ENCODE peak calls at places on chromosomes 4 and X, in ten cellular contexts. One of them, this sample, is unnamed.
A peak's percentile ranks its signal among the peaks of the same experiment; 100 is the strongest.

GRCh38 chrX:53093177-53093655 is 726 bp upstream of the KANTR start:
- DNase-seq in activated T-cell treated with anti-CD3 and anti-CD28 coated beads, Interleukin-2, amount 50 U/mL, for 48 hours: peak; percentile 83
- DNase-seq in mesothelial cell of epicardium: peak; percentile 45
- DNase-seq in T-helper 2 cell: peak; percentile 74
- DNase-seq in stimulated activated CD4-positive, alpha-beta T cell treated with anti-CD3 and anti-CD28 coated beads, Interleukin-15, amount 100 ng/mL, for 1 hour: peak; percentile 44
- DNase-seq in mucosa of gallbladder: peak; percentile 69
- DNase-seq in RKO: peak; percentile 88
- DNase-seq in HT1080: peak; percentile 81
- DNase-seq in fibroblast of mammary gland: peak; percentile 78
- DNase-seq in AG04450: no peak
- DNase-seq in this sample: no peak

GRCh38 chr4:150265806-150266205 is 187.6 kb downstream of the DCLK2 start:
- DNase-seq in RKO: no peak
- DNase-seq in mesothelial cell of epicardium: no peak
- DNase-seq in AG04450: no peak
- DNase-seq in HT1080: no peak
- DNase-seq in activated T-cell treated with anti-CD3 and anti-CD28 coated beads, Interleukin-2, amount 50 U/mL, for 48 hours: no peak
- DNase-seq in mucosa of gallbladder: no peak
- DNase-seq in stimulated activated CD4-positive, alpha-beta T cell treated with anti-CD3 and anti-CD28 coated beads, Interleukin-15, amount 100 ng/mL, for 1 hour: no peak
- DNase-seq in T-helper 2 cell: no peak
- DNase-seq in fibroblast of mammary gland: no peak
- DNase-seq in this sample: no peak

GRCh38 chr4:138835833-138836521 is 179.6 kb upstream of the NOCT start:
- DNase-seq in RKO: no peak
- DNase-seq in stimulated activated CD4-positive, alpha-beta T cell treated with anti-CD3 and anti-CD28 coated beads, Interleukin-15, amount 100 ng/mL, for 1 hour: no peak
- DNase-seq in mesothelial cell of epicardium: no peak
- DNase-seq in AG04450: no peak
- DNase-seq in activated T-cell treated with anti-CD3 and anti-CD28 coated beads, Interleukin-2, amount 50 U/mL, for 48 hours: no peak
- DNase-seq in fibroblast of mammary gland: peak; percentile 50
- DNase-seq in T-helper 2 cell: no peak
- DNase-seq in mucosa of gallbladder: peak; percentile 44
- DNase-seq in HT1080: peak; percentile 3
- DNase-seq in this sample: no peak

GRCh38 chr4:37628977-37629609 is 57.1 kb downstream of the RELL1 start:
- DNase-seq in RKO: peak; percentile 63
- DNase-seq in mucosa of gallbladder: peak; percentile 46
- DNase-seq in activated T-cell treated with anti-CD3 and anti-CD28 coated beads, Interleukin-2, amount 50 U/mL, for 48 hours: no peak
- DNase-seq in mesothelial cell of epicardium: no peak
- DNase-seq in AG04450: peak; percentile 33
- DNase-seq in fibroblast of mammary gland: peak; percentile 95
- DNase-seq in HT1080: peak; percentile 64
- DNase-seq in T-helper 2 cell: no peak
- DNase-seq in stimulated activated CD4-positive, alpha-beta T cell treated with anti-CD3 and anti-CD28 coated beads, Interleukin-15, amount 100 ng/mL, for 1 hour: no peak
- DNase-seq in this sample: no peak

GRCh38 chr4:151730003-151730559 is 30.7 kb downstream of the GATB start:
- DNase-seq in fibroblast of mammary gland: peak; percentile 77
- DNase-seq in mucosa of gallbladder: no peak
- DNase-seq in HT1080: peak; percentile 83
- DNase-seq in mesothelial cell of epicardium: no peak
- DNase-seq in stimulated activated CD4-positive, alpha-beta T cell treated with anti-CD3 and anti-CD28 coated beads, Interleukin-15, amount 100 ng/mL, for 1 hour: no peak
- DNase-seq in AG04450: no peak
- DNase-seq in RKO: no peak
- DNase-seq in T-helper 2 cell: no peak
- DNase-seq in activated T-cell treated with anti-CD3 and anti-CD28 coated beads, Interleukin-2, amount 50 U/mL, for 48 hours: no peak
- DNase-seq in this sample: no peak

GRCh38 chr4:80036306-80036705 is 36.7 kb downstream of the ANTXR2 start:
- DNase-seq in HT1080: no peak
- DNase-seq in T-helper 2 cell: no peak
- DNase-seq in activated T-cell treated with anti-CD3 and anti-CD28 coated beads, Interleukin-2, amount 50 U/mL, for 48 hours: no peak
- DNase-seq in RKO: no peak
- DNase-seq in mesothelial cell of epicardium: no peak
- DNase-seq in mucosa of gallbladder: no peak
- DNase-seq in fibroblast of mammary gland: no peak
- DNase-seq in stimulated activated CD4-positive, alpha-beta T cell treated with anti-CD3 and anti-CD28 coated beads, Interleukin-15, amount 100 ng/mL, for 1 hour: no peak
- DNase-seq in AG04450: no peak
- DNase-seq in this sample: no peak

GRCh38 chr4:150694438-150694837 is 112.5 kb downstream of the MAB21L2 start:
- DNase-seq in activated T-cell treated with anti-CD3 and anti-CD28 coated beads, Interleukin-2, amount 50 U/mL, for 48 hours: no peak
- DNase-seq in mucosa of gallbladder: no peak
- DNase-seq in mesothelial cell of epicardium: no peak
- DNase-seq in T-helper 2 cell: no peak
- DNase-seq in RKO: no peak
- DNase-seq in fibroblast of mammary gland: no peak
- DNase-seq in stimulated activated CD4-positive, alpha-beta T cell treated with anti-CD3 and anti-CD28 coated beads, Interleukin-15, amount 100 ng/mL, for 1 hour: no peak
- DNase-seq in AG04450: no peak
- DNase-seq in HT1080: no peak
- DNase-seq in this sample: no peak

GRCh38 chr4:20615492-20616136 is 84.6 kb upstream of the PACRGL start:
- DNase-seq in T-helper 2 cell: no peak
- DNase-seq in activated T-cell treated with anti-CD3 and anti-CD28 coated beads, Interleukin-2, amount 50 U/mL, for 48 hours: no peak
- DNase-seq in RKO: peak; percentile 11
- DNase-seq in mesothelial cell of epicardium: no peak
- DNase-seq in AG04450: no peak
- DNase-seq in mucosa of gallbladder: no peak
- DNase-seq in stimulated activated CD4-positive, alpha-beta T cell treated with anti-CD3 and anti-CD28 coated beads, Interleukin-15, amount 100 ng/mL, for 1 hour: no peak
- DNase-seq in fibroblast of mammary gland: no peak
- DNase-seq in HT1080: peak; percentile 85
- DNase-seq in this sample: no peak

GRCh38 chr4:98181815-98182214 is 38.5 kb upstream of the STPG2 start:
- DNase-seq in T-helper 2 cell: no peak
- DNase-seq in activated T-cell treated with anti-CD3 and anti-CD28 coated beads, Interleukin-2, amount 50 U/mL, for 48 hours: no peak
- DNase-seq in mesothelial cell of epicardium: no peak
- DNase-seq in mucosa of gallbladder: no peak
- DNase-seq in RKO: peak; percentile 31
- DNase-seq in HT1080: no peak
- DNase-seq in AG04450: no peak
- DNase-seq in stimulated activated CD4-positive, alpha-beta T cell treated with anti-CD3 and anti-CD28 coated beads, Interleukin-15, amount 100 ng/mL, for 1 hour: no peak
- DNase-seq in fibroblast of mammary gland: peak; percentile 18
- DNase-seq in this sample: no peak

This sample was measured in type B pancreatic cell.